ENCODE peak calls at places on chromosomes 1 and 21, in eight cellular contexts. One of them, this sample, is unnamed.

GRCh38 chr1:111594128-111594693 is 25.4 kb upstream of the RAP1A start:
- DNase-seq in breast epithelium: no peak
- DNase-seq in neural crest cell: no peak
- DNase-seq in AG10803: no peak
- DNase-seq in tibial artery: no peak
- DNase-seq in ecto neural progenitor cell: no peak
- DNase-seq in SJCRH30: no peak
- DNase-seq in H4: no peak
- DNase-seq in this sample: no peak

GRCh38 chr1:158422215-158422614 is 3.8 kb downstream of the OR10K2 start:
- DNase-seq in neural crest cell: no peak
- DNase-seq in AG10803: no peak
- DNase-seq in SJCRH30: no peak
- DNase-seq in ecto neural progenitor cell: no peak
- DNase-seq in tibial artery: no peak
- DNase-seq in H4: no peak
- DNase-seq in breast epithelium: no peak
- DNase-seq in this sample: no peak

GRCh38 chr1:73576084-73576483 is 621.9 kb downstream of the LRRIQ3 start:
- DNase-seq in breast epithelium: no peak
- DNase-seq in ecto neural progenitor cell: no peak
- DNase-seq in H4: peak
- DNase-seq in SJCRH30: no peak
- DNase-seq in AG10803: no peak
- DNase-seq in neural crest cell: no peak
- DNase-seq in tibial artery: no peak
- DNase-seq in this sample: no peak

GRCh38 chr1:17856496-17857108 is 101.5 kb downstream of the ACTL8 start:
- DNase-seq in SJCRH30: peak
- DNase-seq in tibial artery: no peak
- DNase-seq in breast epithelium: no peak
- DNase-seq in H4: no peak
- DNase-seq in AG10803: no peak
- DNase-seq in ecto neural progenitor cell: no peak
- DNase-seq in neural crest cell: no peak
- DNase-seq in this sample: no peak

GRCh38 chr1:193283026-193283425 is 96.6 kb upstream of the B3GALT2 start:
- DNase-seq in breast epithelium: no peak
- DNase-seq in neural crest cell: no peak
- DNase-seq in ecto neural progenitor cell: no peak
- DNase-seq in H4: peak
- DNase-seq in SJCRH30: no peak
- DNase-seq in tibial artery: no peak
- DNase-seq in AG10803: peak
- DNase-seq in this sample: no peak

GRCh38 chr1:2234762-2235113 is 6.6 kb downstream of the SKI start:
- DNase-seq in AG10803: no peak
- DNase-seq in breast epithelium: no peak
- DNase-seq in neural crest cell: no peak
- DNase-seq in SJCRH30: no peak
- DNase-seq in H4: no peak
- DNase-seq in tibial artery: no peak
- DNase-seq in ecto neural progenitor cell: no peak
- DNase-seq in this sample: no peak

GRCh38 chr1:48200166-48200900 is 22.2 kb upstream of the SLC5A9 start:
- DNase-seq in ecto neural progenitor cell: no peak
- DNase-seq in H4: no peak
- DNase-seq in AG10803: peak
- DNase-seq in tibial artery: no peak
- DNase-seq in SJCRH30: no peak
- DNase-seq in neural crest cell: no peak
- DNase-seq in breast epithelium: no peak
- DNase-seq in this sample: no peak

GRCh38 chr1:163094589-163094988 is 25.4 kb downstream of the RGS4 start:
- DNase-seq in H4: no peak
- DNase-seq in AG10803: no peak
- DNase-seq in tibial artery: no peak
- DNase-seq in neural crest cell: no peak
- DNase-seq in SJCRH30: no peak
- DNase-seq in ecto neural progenitor cell: no peak
- DNase-seq in breast epithelium: no peak
- DNase-seq in this sample: no peak

GRCh38 chr21:45032332-45032731 is 42.0 kb upstream of the ADARB1 start:
- DNase-seq in neural crest cell: no peak
- DNase-seq in ecto neural progenitor cell: peak
- DNase-seq in H4: no peak
- DNase-seq in AG10803: no peak
- DNase-seq in tibial artery: no peak
- DNase-seq in SJCRH30: no peak
- DNase-seq in breast epithelium: no peak
- DNase-seq in this sample: no peak

GRCh38 chr1:231883382-231883781 is 256.8 kb downstream of the DISC1 start:
- DNase-seq in ecto neural progenitor cell: no peak
- DNase-seq in tibial artery: no peak
- DNase-seq in breast epithelium: no peak
- DNase-seq in AG10803: no peak
- DNase-seq in H4: no peak
- DNase-seq in neural crest cell: no peak
- DNase-seq in SJCRH30: no peak
- DNase-seq in this sample: no peak

GRCh38 chr21:33360281-33360680 is 35.5 kb downstream of the IFNAR1 start:
- DNase-seq in tibial artery: no peak
- DNase-seq in AG10803: peak
- DNase-seq in breast epithelium: no peak
- DNase-seq in ecto neural progenitor cell: no peak
- DNase-seq in neural crest cell: no peak
- DNase-seq in SJCRH30: no peak
- DNase-seq in H4: no peak
- DNase-seq in this sample: no peak

GRCh38 chr1:236808564-236809130 is 13.6 kb downstream of the MTR start:
- DNase-seq in H4: no peak
- DNase-seq in tibial artery: no peak
- DNase-seq in ecto neural progenitor cell: no peak
- DNase-seq in breast epithelium: no peak
- DNase-seq in neural crest cell: no peak
- DNase-seq in AG10803: peak
- DNase-seq in SJCRH30: no peak
- DNase-seq in this sample: no peak

GRCh38 chr1:58162952-58163550 is 383.5 kb downstream of the OMA1 start:
- DNase-seq in ecto neural progenitor cell: peak
- DNase-seq in SJCRH30: peak
- DNase-seq in tibial artery: peak
- DNase-seq in H4: peak
- DNase-seq in breast epithelium: peak
- DNase-seq in AG10803: peak
- DNase-seq in neural crest cell: peak
- DNase-seq in this sample: peak

GRCh38 chr1:23597635-23598388 is 38.5 kb upstream of the ID3 start:
- DNase-seq in tibial artery: no peak
- DNase-seq in H4: no peak
- DNase-seq in SJCRH30: no peak
- DNase-seq in breast epithelium: no peak
- DNase-seq in ecto neural progenitor cell: peak
- DNase-seq in AG10803: no peak
- DNase-seq in neural crest cell: no peak
- DNase-seq in this sample: no peak

GRCh38 chr1:158930504-158930903 is 848 bp upstream of the PYHIN1 start:
- DNase-seq in ecto neural progenitor cell: no peak
- DNase-seq in tibial artery: no peak
- DNase-seq in SJCRH30: no peak
- DNase-seq in neural crest cell: no peak
- DNase-seq in H4: no peak
- DNase-seq in breast epithelium: no peak
- DNase-seq in AG10803: no peak
- DNase-seq in this sample: no peak

GRCh38 chr1:15206418-15207030 is 40.5 kb upstream of the FHAD1 start:
- DNase-seq in tibial artery: no peak
- DNase-seq in ecto neural progenitor cell: no peak
- DNase-seq in breast epithelium: no peak
- DNase-seq in AG10803: no peak
- DNase-seq in neural crest cell: no peak
- DNase-seq in H4: no peak
- DNase-seq in SJCRH30: no peak
- DNase-seq in this sample: peak

GRCh38 chr21:37503848-37504467 is 137.4 kb downstream of the DYRK1A start:
- DNase-seq in breast epithelium: no peak
- DNase-seq in tibial artery: no peak
- DNase-seq in ecto neural progenitor cell: no peak
- DNase-seq in neural crest cell: no peak
- DNase-seq in SJCRH30: no peak
- DNase-seq in AG10803: peak
- DNase-seq in H4: no peak
- DNase-seq in this sample: no peak

GRCh38 chr1:160631983-160632625 is 14.7 kb downstream of the SLAMF1 start:
- DNase-seq in H4: no peak
- DNase-seq in AG10803: no peak
- DNase-seq in neural crest cell: no peak
- DNase-seq in ecto neural progenitor cell: no peak
- DNase-seq in SJCRH30: no peak
- DNase-seq in breast epithelium: no peak
- DNase-seq in tibial artery: no peak
- DNase-seq in this sample: no peak

GRCh38 chr21:32335601-32336575 is 37.2 kb downstream of the MRAP start:
- DNase-seq in ecto neural progenitor cell: no peak
- DNase-seq in neural crest cell: peak
- DNase-seq in SJCRH30: no peak
- DNase-seq in tibial artery: no peak
- DNase-seq in breast epithelium: no peak
- DNase-seq in H4: no peak
- DNase-seq in AG10803: peak
- DNase-seq in this sample: peak

GRCh38 chr1:61397915-61398314 is 315.6 kb downstream of the NFIA start:
- DNase-seq in AG10803: no peak
- DNase-seq in SJCRH30: no peak
- DNase-seq in breast epithelium: no peak
- DNase-seq in tibial artery: no peak
- DNase-seq in H4: peak
- DNase-seq in neural crest cell: no peak
- DNase-seq in ecto neural progenitor cell: no peak
- DNase-seq in this sample: no peak

GRCh38 chr1:242449211-242449610 is 75.3 kb downstream of the PLD5 start:
- DNase-seq in neural crest cell: no peak
- DNase-seq in SJCRH30: peak
- DNase-seq in H4: no peak
- DNase-seq in breast epithelium: no peak
- DNase-seq in AG10803: no peak
- DNase-seq in ecto neural progenitor cell: no peak
- DNase-seq in tibial artery: no peak
- DNase-seq in this sample: no peak

GRCh38 chr1:30471307-30471706 is 252.1 kb downstream of the MATN1 start:
- DNase-seq in AG10803: no peak
- DNase-seq in H4: no peak
- DNase-seq in tibial artery: no peak
- DNase-seq in neural crest cell: no peak
- DNase-seq in breast epithelium: no peak
- DNase-seq in SJCRH30: no peak
- DNase-seq in ecto neural progenitor cell: no peak
- DNase-seq in this sample: no peak

GRCh38 chr1:39453603-39454002 is 37.8 kb upstream of the BMP8A start:
- DNase-seq in neural crest cell: no peak
- DNase-seq in tibial artery: peak
- DNase-seq in H4: no peak
- DNase-seq in AG10803: peak
- DNase-seq in ecto neural progenitor cell: no peak
- DNase-seq in breast epithelium: no peak
- DNase-seq in SJCRH30: no peak
- DNase-seq in this sample: no peak

GRCh38 chr1:231410041-231410591 is 12.0 kb downstream of the EGLN1 start:
- DNase-seq in tibial artery: no peak
- DNase-seq in SJCRH30: no peak
- DNase-seq in AG10803: peak
- DNase-seq in H4: no peak
- DNase-seq in breast epithelium: no peak
- DNase-seq in neural crest cell: no peak
- DNase-seq in ecto neural progenitor cell: no peak
- DNase-seq in this sample: no peak

GRCh38 chr1:228794810-228795209 is 59.5 kb downstream of the RHOU start:
- DNase-seq in H4: no peak
- DNase-seq in SJCRH30: no peak
- DNase-seq in AG10803: no peak
- DNase-seq in tibial artery: no peak
- DNase-seq in neural crest cell: no peak
- DNase-seq in ecto neural progenitor cell: no peak
- DNase-seq in breast epithelium: no peak
- DNase-seq in this sample: no peak

GRCh38 chr1:176531036-176531435 is 68.1 kb downstream of the PAPPA2 start:
- DNase-seq in ecto neural progenitor cell: no peak
- DNase-seq in H4: no peak
- DNase-seq in neural crest cell: no peak
- DNase-seq in SJCRH30: no peak
- DNase-seq in breast epithelium: no peak
- DNase-seq in AG10803: no peak
- DNase-seq in tibial artery: no peak
- DNase-seq in this sample: no peak

GRCh38 chr21:46322351-46323226 is 1.1 kb downstream of the C21orf58 start:
- DNase-seq in breast epithelium: no peak
- DNase-seq in neural crest cell: no peak
- DNase-seq in AG10803: peak
- DNase-seq in SJCRH30: no peak
- DNase-seq in tibial artery: no peak
- DNase-seq in ecto neural progenitor cell: no peak
- DNase-seq in H4: no peak
- DNase-seq in this sample: peak

GRCh38 chr1:61181016-61181560 is 98.7 kb downstream of the NFIA start:
- DNase-seq in SJCRH30: peak
- DNase-seq in H4: no peak
- DNase-seq in ecto neural progenitor cell: no peak
- DNase-seq in neural crest cell: no peak
- DNase-seq in AG10803: no peak
- DNase-seq in tibial artery: no peak
- DNase-seq in breast epithelium: no peak
- DNase-seq in this sample: no peak

GRCh38 chr1:84957956-84958355 is 39.0 kb downstream of the MCOLN2 start:
- DNase-seq in tibial artery: no peak
- DNase-seq in neural crest cell: no peak
- DNase-seq in SJCRH30: no peak
- DNase-seq in ecto neural progenitor cell: no peak
- DNase-seq in H4: no peak
- DNase-seq in breast epithelium: no peak
- DNase-seq in AG10803: no peak
- DNase-seq in this sample: no peak

GRCh38 chr1:85578321-85579295 is 2.0 kb upstream of the CCN1 start:
- DNase-seq in neural crest cell: no peak
- DNase-seq in ecto neural progenitor cell: no peak
- DNase-seq in breast epithelium: peak
- DNase-seq in AG10803: peak
- DNase-seq in tibial artery: no peak
- DNase-seq in SJCRH30: no peak
- DNase-seq in H4: peak
- DNase-seq in this sample: no peak

GRCh38 chr1:3560199-3560955 is 50.9 kb downstream of the MEGF6 start:
- DNase-seq in SJCRH30: no peak
- DNase-seq in breast epithelium: no peak
- DNase-seq in ecto neural progenitor cell: no peak
- DNase-seq in tibial artery: no peak
- DNase-seq in neural crest cell: no peak
- DNase-seq in AG10803: peak
- DNase-seq in H4: no peak
- DNase-seq in this sample: no peak

GRCh38 chr1:94299627-94300552 is 62.5 kb upstream of the ARHGAP29 start:
- DNase-seq in breast epithelium: peak
- DNase-seq in SJCRH30: no peak
- DNase-seq in ecto neural progenitor cell: no peak
- DNase-seq in AG10803: peak
- DNase-seq in tibial artery: no peak
- DNase-seq in H4: peak
- DNase-seq in neural crest cell: no peak
- DNase-seq in this sample: peak

GRCh38 chr21:15788847-15789548 is 59.2 kb downstream of the USP25 start:
- DNase-seq in H4: no peak
- DNase-seq in tibial artery: no peak
- DNase-seq in neural crest cell: no peak
- DNase-seq in breast epithelium: no peak
- DNase-seq in SJCRH30: no peak
- DNase-seq in ecto neural progenitor cell: no peak
- DNase-seq in AG10803: peak
- DNase-seq in this sample: no peak

GRCh38 chr1:94067196-94067595 is 53.8 kb downstream of the ABCA4 start:
- DNase-seq in AG10803: no peak
- DNase-seq in SJCRH30: no peak
- DNase-seq in ecto neural progenitor cell: no peak
- DNase-seq in breast epithelium: no peak
- DNase-seq in tibial artery: no peak
- DNase-seq in neural crest cell: no peak
- DNase-seq in H4: no peak
- DNase-seq in this sample: no peak

This sample was measured in islet precursor cell.